ENCODE peak calls at places on chromosome X, in six cellular contexts. D is dorsolateral prefrontal cortex, H is psoas muscle, G is neural progenitor cell, Q is fibroblast of lung, O is lower lobe of right lung. V is an unnamed sample.

GRCh38 chrX:150982235-150982785 is 825 bp upstream of the HMGB3 start:
- DNase-seq in D (no peak), H (no peak), G (no peak), Q (no peak), O (no peak), V (no peak)

GRCh38 chrX:2176733-2177132 is 324.0 kb downstream of the DHRSX start:
- DNase-seq in D (no peak), H (no peak), G (no peak), Q (no peak), O (no peak), V (no peak)

GRCh38 chrX:14363719-14364118 is 165.6 kb upstream of the GLRA2 start:
- DNase-seq in D (no peak), H (no peak), G (no peak), Q (no peak), O (no peak), V (no peak)

GRCh38 chrX:15299945-15300851 is 15.2 kb downstream of the ASB11 start:
- DNase-seq in D (no peak), H (no peak), G (peak; percentile 8), Q (peak; percentile 43), O (no peak), V (no peak)

GRCh38 chrX:38803609-38804480 is 2.6 kb downstream of the MID1IP1 start:
- DNase-seq in D (peak; percentile 82), H (peak; percentile 88), G (peak; percentile 89), Q (peak; percentile 81), O (peak; percentile 91), V (no peak)

GRCh38 chrX:18722500-18723071 is 15.1 kb downstream of the PPEF1 start:
- DNase-seq in D (no peak), H (no peak), G (no peak), Q (no peak), O (no peak), V (no peak)

GRCh38 chrX:15956684-15957083 is 102.1 kb upstream of the AP1S2 start:
- DNase-seq in D (no peak), H (no peak), G (peak; percentile 93), Q (no peak), O (no peak), V (no peak)

GRCh38 chrX:44043496-44043895 is 70.3 kb upstream of the NDP start:
- DNase-seq in D (no peak), H (no peak), G (no peak), Q (no peak), O (no peak), V (no peak)

GRCh38 chrX:12974217-12974796 is 603 bp upstream of the TMSB4X start:
- DNase-seq in D (no peak), H (peak; percentile 66), G (peak; percentile 74), Q (peak; percentile 85), O (peak; percentile 83), V (peak; percentile 46)

GRCh38 chrX:126137899-126138298 is 28.2 kb downstream of the DCAF12L2 start:
- DNase-seq in D (no peak), H (no peak), G (peak; percentile 10), Q (no peak), O (no peak), V (no peak)

GRCh38 chrX:16451331-16451730 is 198.6 kb upstream of the S100G start:
- DNase-seq in D (no peak), H (no peak), G (no peak), Q (peak; percentile 18), O (no peak), V (no peak)

GRCh38 chrX:39204349-39204748 is 403.1 kb downstream of the MID1IP1 start:
- DNase-seq in D (no peak), H (no peak), G (no peak), Q (no peak), O (no peak), V (no peak)

GRCh38 chrX:29634516-29634915 is 580.8 kb upstream of the MAGEB2 start:
- DNase-seq in D (no peak), H (no peak), G (no peak), Q (no peak), O (no peak), V (no peak)

GRCh38 chrX:11597479-11597878 is 68.2 kb downstream of the ARHGAP6 start:
- DNase-seq in D (no peak), H (no peak), G (no peak), Q (peak; percentile 56), O (no peak), V (no peak)

GRCh38 chrX:154918060-154918483 is 31.9 kb downstream of the F8A1 start:
- DNase-seq in D (no peak), H (peak; percentile 19), G (peak; percentile 73), Q (peak; percentile 83), O (no peak), V (peak; percentile 20)

GRCh38 chrX:115229337-115229991 is 4.4 kb downstream of the LRCH2 start:
- DNase-seq in D (no peak), H (no peak), G (no peak), Q (no peak), O (no peak), V (no peak)

GRCh38 chrX:115226929-115227328 is 7.0 kb downstream of the LRCH2 start:
- DNase-seq in D (no peak), H (no peak), G (peak; percentile 69), Q (peak; percentile 38), O (no peak), V (no peak)
- TF ChIP-seq CTCF in D (peak; percentile 49), H (peak; percentile 20), G (peak; percentile 71), Q (peak; percentile 52), O (peak; percentile 21), V (no peak)

GRCh38 chrX:72125331-72126047 is 6.2 kb downstream of the RTL5 start:
- DNase-seq in D (no peak), H (no peak), G (no peak), Q (no peak), O (no peak), V (no peak)
- H3K27ac ChIP-seq in D (no peak overlapping the region), H (peak overlapping the region; percentile 41), G (no peak overlapping the region), Q (no peak overlapping the region), O (peak overlapping the region; percentile 41), V (no peak overlapping the region)

GRCh38 chrX:96126182-96126581 is 558.5 kb upstream of the DIAPH2 start:
- DNase-seq in D (no peak), H (no peak), G (no peak), Q (no peak), O (no peak), V (no peak)
- TF ChIP-seq CTCF in D (no peak), H (no peak), G (peak; percentile 28), Q (peak; percentile 14), O (no peak), V (no peak)

GRCh38 chrX:78753571-78753970 is 6.1 kb downstream of the LPAR4 start:
- DNase-seq in D (no peak), H (no peak), G (no peak), Q (no peak), O (no peak), V (no peak)
- H3K27ac ChIP-seq in D (no peak overlapping the region), H (no peak overlapping the region), G (no peak overlapping the region), Q (no peak overlapping the region), O (no peak overlapping the region), V (no peak overlapping the region)

DNA sequence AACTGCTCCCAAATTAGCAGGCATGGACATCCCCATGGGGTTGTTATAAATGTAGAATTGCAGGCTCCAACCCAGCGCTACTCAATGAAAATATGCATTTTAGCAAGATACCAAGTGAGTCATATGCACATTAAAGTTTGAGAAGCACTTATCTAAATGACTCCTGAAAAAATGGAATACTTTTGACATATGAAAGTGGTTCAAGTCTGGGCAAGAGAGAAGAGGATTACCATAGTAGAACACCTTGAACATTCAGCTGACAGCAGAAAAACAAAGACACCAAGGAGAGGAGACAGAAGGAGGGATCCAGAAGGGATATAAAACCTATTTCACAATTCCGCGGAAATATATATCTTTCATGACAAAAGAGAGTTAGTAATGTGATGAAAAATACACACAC is 63.2 kb upstream of the CT83 start:
- DNase-seq in D (no peak), H (no peak), G (no peak), Q (no peak), O (no peak), V (no peak)
- TF ChIP-seq CTCF in D (no peak), H (no peak), G (no peak), Q (no peak), O (no peak), V (no peak)

GRCh38 chrX:9659571-9660195 is 106.0 kb downstream of the GPR143 start:
- DNase-seq in D (no peak), H (no peak), G (no peak), Q (no peak), O (no peak), V (no peak)

GRCh38 chrX:9665113-9665512 is 100.5 kb downstream of the GPR143 start:
- DNase-seq in D (no peak), H (no peak), G (no peak), Q (no peak), O (no peak), V (no peak)

GRCh38 chrX:9657590-9658256 is 107.9 kb downstream of the GPR143 start:
- DNase-seq in D (no peak), H (no peak), G (no peak), Q (no peak), O (no peak), V (no peak)

GRCh38 chrX:9663216-9663615 is 102.4 kb downstream of the GPR143 start:
- DNase-seq in D (no peak), H (no peak), G (no peak), Q (no peak), O (no peak), V (no peak)

DNA sequence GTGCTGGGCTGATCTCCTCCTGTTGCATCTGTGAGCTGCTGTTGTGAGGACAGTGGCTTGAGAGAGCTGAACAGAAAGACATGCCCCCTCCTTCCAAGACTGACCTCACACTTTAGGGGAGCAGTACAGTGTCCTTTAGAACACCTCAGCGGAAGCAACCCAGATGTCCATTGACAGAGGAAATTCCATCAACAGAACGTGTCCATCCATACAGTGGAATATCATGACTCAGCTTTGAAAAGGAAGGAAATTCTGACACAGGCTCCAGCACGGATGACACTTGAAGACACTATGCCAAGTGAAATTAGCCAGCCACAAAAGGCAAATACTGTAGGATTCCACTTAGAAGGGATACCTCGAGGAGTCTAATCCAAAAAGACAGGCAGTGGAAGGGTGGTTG is 103.5 kb downstream of the GPR143 start:
- DNase-seq in D (no peak), H (no peak), G (no peak), Q (no peak), O (no peak), V (no peak)
- H3K27ac ChIP-seq in D (no peak overlapping the region), H (no peak overlapping the region), G (no peak overlapping the region), Q (peak overlapping the region; percentile 56), O (no peak overlapping the region), V (no peak overlapping the region)

GRCh38 chrX:25191403-25191802 is 175.6 kb upstream of the ARX start:
- DNase-seq in D (no peak), H (no peak), G (no peak), Q (no peak), O (no peak), V (no peak)
- TF ChIP-seq CTCF in D (no peak), H (peak; percentile 11), G (peak; percentile 54), Q (no peak), O (no peak), V (no peak)

V was measured in CD4-positive, alpha-beta T cell.